ENCODE peak calls at places on chromosomes 1 and 21, in six cellular contexts. T is nephron progenitor cell, U is body of pancreas, P is A673, G is tibial nerve, J is esophagus squamous epithelium. M is an unnamed sample.

GRCh38 chr1:228781161-228781771 is 46.0 kb downstream of the RHOU start:
- DNase-seq in T (peak), U (no peak), P (peak), G (no peak), J (no peak), M (no peak)

GRCh38 chr1:117209094-117209493 is 1.6 kb downstream of the VTCN1 start:
- DNase-seq in T (no peak), U (peak), P (no peak), G (no peak), J (no peak), M (no peak)

GRCh38 chr1:25795227-25795626 is 4.8 kb upstream of the SELENON start:
- DNase-seq in T (no peak), U (no peak), P (no peak), G (no peak), J (no peak), M (no peak)

GRCh38 chr1:75130312-75130677 is 3.9 kb upstream of the LHX8 start:
- DNase-seq in T (no peak), U (no peak), P (no peak), G (no peak), J (no peak), M (peak)

GRCh38 chr1:21696931-21697330 is 27.8 kb upstream of the RAP1GAP start:
- DNase-seq in T (no peak), U (no peak), P (no peak), G (no peak), J (no peak), M (no peak)

GRCh38 chr21:31543191-31543590 is 116.3 kb upstream of the SOD1 start:
- DNase-seq in T (no peak), U (no peak), P (no peak), G (peak), J (no peak), M (no peak)

GRCh38 chr21:38326429-38326828 is 69.6 kb downstream of the KCNJ15 start:
- DNase-seq in T (no peak), U (no peak), P (no peak), G (no peak), J (no peak), M (no peak)

GRCh38 chr1:16155537-16156410 is at the start of gene EPHA2:
- DNase-seq in T (peak), U (peak), P (peak), G (peak), J (peak), M (peak)

GRCh38 chr21:42456457-42456856 is 39.6 kb downstream of the RSPH1 start:
- DNase-seq in T (no peak), U (no peak), P (peak), G (no peak), J (no peak), M (no peak)

GRCh38 chr1:3698660-3699408 is 46.5 kb downstream of the TP73 start:
- DNase-seq in T (no peak), U (no peak), P (no peak), G (no peak), J (no peak), M (no peak)

GRCh38 chr1:62809788-62810187 is 25.9 kb downstream of the ATG4C start:
- DNase-seq in T (no peak), U (no peak), P (no peak), G (no peak), J (no peak), M (no peak)

GRCh38 chr21:46081862-46082637 is 15.9 kb upstream of the COL6A2 start:
- DNase-seq in T (no peak), U (no peak), P (no peak), G (no peak), J (no peak), M (peak)

GRCh38 chr1:1081311-1082238 is 7.5 kb upstream of the RNF223 start:
- DNase-seq in T (no peak), U (peak), P (no peak), G (no peak), J (no peak), M (peak)

GRCh38 chr1:214830956-214831355 is 228.0 kb downstream of the CENPF start:
- DNase-seq in T (no peak), U (no peak), P (no peak), G (no peak), J (no peak), M (no peak)

GRCh38 chr1:161824618-161825017 is 58.5 kb downstream of the ATF6 start:
- DNase-seq in T (no peak), U (no peak), P (no peak), G (no peak), J (no peak), M (no peak)

GRCh38 chr1:243267346-243268283 is 11.8 kb downstream of the SDCCAG8 start:
- DNase-seq in T (no peak), U (no peak), P (no peak), G (no peak), J (no peak), M (no peak)

GRCh38 chr1:166813508-166814223 is 25.6 kb upstream of the POGK start:
- DNase-seq in T (no peak), U (no peak), P (no peak), G (no peak), J (no peak), M (no peak)

GRCh38 chr1:15429701-15430149 is 8.5 kb upstream of the CTRC start:
- DNase-seq in T (no peak), U (peak), P (no peak), G (no peak), J (no peak), M (no peak)

GRCh38 chr1:226722901-226723639 is 16.0 kb downstream of the ITPKB start:
- DNase-seq in T (no peak), U (no peak), P (no peak), G (no peak), J (no peak), M (no peak)

GRCh38 chr1:14479865-14480264 is 118.6 kb upstream of the KAZN start:
- DNase-seq in T (no peak), U (no peak), P (no peak), G (no peak), J (no peak), M (no peak)

GRCh38 chr1:6184083-6184783 is 4.1 kb upstream of the CHD5 start:
- DNase-seq in T (no peak), U (no peak), P (no peak), G (no peak), J (no peak), M (no peak)

GRCh38 chr1:909861-910310 is 13.8 kb upstream of the SAMD11 start:
- DNase-seq in T (no peak), U (no peak), P (peak), G (peak), J (no peak), M (no peak)

GRCh38 chr1:169110265-169110664 is 3.8 kb downstream of the ATP1B1 start:
- DNase-seq in T (no peak), U (no peak), P (no peak), G (no peak), J (no peak), M (no peak)

GRCh38 chr1:167221126-167221803 is 579 bp downstream of the POU2F1 start:
- DNase-seq in T (peak), U (no peak), P (no peak), G (no peak), J (no peak), M (no peak)

GRCh38 chr21:34647552-34647951 is 21.2 kb upstream of the CLIC6 start:
- DNase-seq in T (no peak), U (no peak), P (no peak), G (no peak), J (no peak), M (no peak)

GRCh38 chr1:181112071-181112929 is 23.8 kb downstream of the IER5 start:
- DNase-seq in T (no peak), U (peak), P (no peak), G (peak), J (no peak), M (no peak)

GRCh38 chr1:2575801-2576663 is 10.5 kb upstream of the PRXL2B start:
- DNase-seq in T (no peak), U (peak), P (no peak), G (no peak), J (no peak), M (no peak)

GRCh38 chr1:207997486-207998268 is 86.8 kb upstream of the CD34 start:
- DNase-seq in T (peak), U (peak), P (peak), G (peak), J (no peak), M (peak)

GRCh38 chr1:232950197-232950918 is at the start of gene NTPCR:
- DNase-seq in T (peak), U (peak), P (peak), G (peak), J (peak), M (peak)
- TF ChIP-seq CTCF in T (no peak), U (peak), P (no peak), G (peak), J (no peak), M (peak)

GRCh38 chr1:33738536-33738935 is 125.3 kb upstream of the HMGB4 start:
- DNase-seq in T (no peak), U (no peak), P (no peak), G (no peak), J (no peak), M (peak)

GRCh38 chr1:33738976-33739375 is 124.9 kb upstream of the HMGB4 start:
- DNase-seq in T (no peak), U (no peak), P (no peak), G (no peak), J (no peak), M (peak)

GRCh38 chr1:33741749-33742148 is 122.1 kb upstream of the HMGB4 start:
- DNase-seq in T (no peak), U (no peak), P (no peak), G (no peak), J (no peak), M (peak)

GRCh38 chr1:33742663-33743062 is 121.2 kb upstream of the HMGB4 start:
- DNase-seq in T (no peak), U (no peak), P (no peak), G (no peak), J (no peak), M (peak)

GRCh38 chr1:33740040-33740745 is 123.7 kb upstream of the HMGB4 start:
- DNase-seq in T (no peak), U (no peak), P (no peak), G (no peak), J (no peak), M (peak)
- TF ChIP-seq CTCF in T (no peak), U (no peak), P (no peak), G (no peak), J (no peak), M (no peak)

GRCh38 chr1:157377216-157377821 is 175.0 kb downstream of the FCRL5 start:
- DNase-seq in T (peak), U (peak), P (peak), G (no peak), J (no peak), M (no peak)
- TF ChIP-seq CTCF in T (peak), U (peak), P (peak), G (no peak), J (peak), M (peak)

DNA sequence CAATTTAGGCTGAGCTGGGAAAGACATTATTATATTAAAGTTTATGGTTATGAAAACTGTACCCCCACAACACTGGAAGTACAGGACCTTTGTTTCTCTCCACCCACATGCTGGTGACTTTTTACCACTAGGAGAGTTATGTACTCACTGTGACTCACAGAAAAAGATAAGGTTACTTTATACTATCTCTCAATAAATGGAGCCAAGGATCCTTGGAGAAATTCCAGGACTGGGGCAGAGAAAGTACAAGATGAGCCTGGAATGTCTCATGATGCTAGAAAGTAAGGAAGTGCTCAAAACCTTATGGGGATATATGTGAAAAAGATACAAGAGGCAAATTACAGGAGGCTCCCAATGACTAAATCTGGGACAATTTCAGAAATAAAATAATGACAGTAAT is 63.9 kb upstream of the C1orf105 start:
- DNase-seq in T (no peak), U (no peak), P (peak), G (no peak), J (no peak), M (no peak)
- TF ChIP-seq CTCF in T (no peak), U (no peak), P (no peak), G (no peak), J (no peak), M (no peak)

GRCh38 chr1:109671067-109671466 is 3.2 kb downstream of the GSTM2 start:
- DNase-seq in T (no peak), U (no peak), P (no peak), G (no peak), J (no peak), M (no peak)

GRCh38 chr1:109668123-109668800 is 405 bp downstream of the GSTM2 start:
- DNase-seq in T (no peak), U (peak), P (peak), G (no peak), J (no peak), M (no peak)

GRCh38 chr1:109669246-109669948 is 1.5 kb downstream of the GSTM2 start:
- DNase-seq in T (no peak), U (no peak), P (peak), G (no peak), J (no peak), M (no peak)

GRCh38 chr1:109664671-109665070 is 3.2 kb upstream of the GSTM2 start:
- DNase-seq in T (no peak), U (no peak), P (no peak), G (no peak), J (no peak), M (no peak)

GRCh38 chr1:109667452-109668122 is at the start of gene GSTM2:
- DNase-seq in T (peak), U (peak), P (peak), G (peak), J (peak), M (peak)
- TF ChIP-seq CTCF in T (no peak), U (no peak), P (no peak), G (no peak), J (no peak), M (no peak)

DNA sequence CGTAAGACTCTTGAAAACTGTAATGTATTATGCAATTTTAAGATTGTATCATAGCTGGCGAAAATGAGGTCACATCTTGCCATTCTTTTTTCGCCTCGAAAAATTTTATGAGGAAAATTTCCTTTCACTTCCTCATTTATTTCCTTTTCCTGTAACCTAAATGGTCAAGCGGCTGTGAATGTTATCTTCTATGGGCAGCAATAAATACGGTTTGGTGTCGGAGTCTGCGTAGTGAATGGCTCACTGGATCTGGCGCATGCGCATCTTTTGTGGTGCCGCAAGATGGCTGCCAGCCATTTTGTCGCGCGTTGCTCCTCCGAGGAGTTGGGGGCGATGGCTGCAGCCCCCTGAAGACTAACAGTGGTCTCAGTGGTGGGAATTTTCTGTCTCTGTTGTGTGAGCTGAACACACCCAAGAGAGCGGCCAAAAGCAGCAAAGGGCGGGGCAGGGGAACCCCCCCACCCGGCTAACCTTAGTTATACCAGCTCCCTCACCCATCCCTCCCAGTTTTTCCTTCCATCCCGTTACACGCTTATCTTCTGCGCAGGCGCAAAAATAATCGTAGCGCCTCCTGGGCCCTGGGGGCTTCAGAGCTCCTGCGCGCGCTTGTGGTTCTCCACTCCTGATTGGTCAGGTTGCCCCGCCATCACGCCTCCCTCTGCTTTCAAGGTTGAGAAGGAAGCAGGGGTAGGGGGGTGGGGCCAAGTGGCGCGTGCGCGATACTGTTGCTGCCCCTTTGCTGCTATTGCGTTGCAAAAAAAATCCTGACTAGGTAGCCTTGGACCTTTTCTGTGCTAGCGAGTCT is at the start of gene RPRD2:
- DNase-seq in T (peak), U (peak), P (peak), G (peak), J (peak), M (peak)
- TF ChIP-seq CTCF in T (no peak), U (peak), P (no peak), G (peak), J (no peak), M (no peak)

GRCh38 chr1:171929121-171929520 is 87.8 kb downstream of the DNM3 start:
- DNase-seq in T (no peak), U (no peak), P (no peak), G (no peak), J (no peak), M (no peak)
- TF ChIP-seq CTCF in T (peak), U (no peak), P (peak), G (no peak), J (no peak), M (no peak)

GRCh38 chr1:68379085-68379478 is 70.7 kb downstream of the RPE65 start:
- DNase-seq in T (no peak), U (no peak), P (peak), G (no peak), J (no peak), M (no peak)

GRCh38 chr1:68384872-68385390 is 64.8 kb downstream of the RPE65 start:
- DNase-seq in T (no peak), U (no peak), P (peak), G (no peak), J (no peak), M (no peak)

GRCh38 chr1:68383092-68383491 is 66.7 kb downstream of the RPE65 start:
- DNase-seq in T (no peak), U (no peak), P (no peak), G (no peak), J (no peak), M (no peak)

GRCh38 chr1:68378296-68379084 is 71.3 kb downstream of the RPE65 start:
- DNase-seq in T (no peak), U (no peak), P (peak), G (no peak), J (no peak), M (no peak)

DNA sequence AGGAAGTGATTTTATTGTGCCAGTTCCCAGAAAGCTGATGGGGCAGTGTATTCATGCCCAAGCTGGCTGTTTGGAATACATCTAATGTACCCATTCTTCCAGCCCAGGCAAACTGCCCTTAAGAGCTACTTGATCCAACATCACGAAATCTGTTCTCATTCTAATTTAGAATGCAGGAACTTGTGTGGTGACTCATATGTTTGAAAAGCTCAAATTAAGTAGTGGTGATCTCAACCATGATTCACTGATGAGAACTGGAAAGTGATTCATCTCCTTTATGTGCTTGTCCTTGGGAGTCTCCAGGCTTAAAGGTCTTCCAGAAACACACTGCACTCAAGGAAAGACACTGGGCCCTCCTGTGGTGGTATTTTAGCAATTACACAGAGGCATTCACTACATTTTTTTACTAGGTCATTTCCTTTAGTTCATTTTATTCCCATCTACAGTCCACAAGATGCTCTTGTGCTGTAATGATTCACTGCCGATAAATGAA is 65.4 kb downstream of the RPE65 start:
- DNase-seq in T (no peak), U (peak), P (peak), G (no peak), J (no peak), M (no peak)
- TF ChIP-seq CTCF in T (no peak), U (peak), P (peak), G (no peak), J (peak), M (peak)

GRCh38 chr1:36257375-36257767 is 33.1 kb downstream of the THRAP3 start:
- DNase-seq in T (no peak), U (no peak), P (no peak), G (no peak), J (no peak), M (no peak)

GRCh38 chr1:36256558-36257374 is 32.5 kb downstream of the THRAP3 start:
- DNase-seq in T (no peak), U (no peak), P (no peak), G (no peak), J (no peak), M (no peak)

GRCh38 chr1:36253463-36253862 is 29.2 kb downstream of the THRAP3 start:
- DNase-seq in T (no peak), U (no peak), P (peak), G (no peak), J (no peak), M (no peak)

DNA sequence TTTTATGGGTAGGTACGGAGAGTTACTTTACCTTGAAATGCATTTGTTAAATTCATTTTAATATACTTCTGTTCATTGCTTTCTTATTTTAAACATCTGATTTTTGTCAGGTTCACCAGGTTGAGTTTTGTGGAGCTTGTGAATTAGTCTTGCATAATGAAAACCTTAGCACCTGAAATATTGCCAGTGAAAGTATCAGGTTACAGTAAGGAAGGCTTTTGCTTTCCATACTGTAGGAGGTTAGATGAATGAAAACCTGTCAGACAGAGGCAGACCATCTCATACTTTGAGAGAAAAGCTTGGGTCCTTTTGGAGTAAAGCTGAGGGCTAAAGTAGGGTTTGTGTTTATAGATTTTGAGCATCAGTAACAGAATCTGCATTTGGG is 34.7 kb downstream of the THRAP3 start:
- DNase-seq in T (no peak), U (no peak), P (no peak), G (no peak), J (no peak), M (no peak)
- TF ChIP-seq CTCF in T (no peak), U (no peak), P (no peak), G (no peak), J (no peak), M (no peak)

GRCh38 chr1:32201011-32201855 is 838 bp downstream of the CCDC28B start:
- DNase-seq in T (peak), U (peak), P (peak), G (peak), J (peak), M (no peak)

GRCh38 chr1:32204943-32205361 is 519 bp upstream of the IQCC start:
- DNase-seq in T (no peak), U (no peak), P (no peak), G (no peak), J (no peak), M (no peak)

GRCh38 chr1:32208891-32209309 is at the start of gene DCDC2B:
- DNase-seq in T (no peak), U (peak), P (peak), G (no peak), J (no peak), M (no peak)

GRCh38 chr1:32208463-32208862 is 426 bp upstream of the DCDC2B start:
- DNase-seq in T (no peak), U (no peak), P (no peak), G (no peak), J (no peak), M (no peak)

GRCh38 chr1:32205401-32206370 is at the start of gene IQCC:
- DNase-seq in T (peak), U (peak), P (peak), G (peak), J (peak), M (peak)
- TF ChIP-seq CTCF in T (no peak), U (no peak), P (no peak), G (no peak), J (no peak), M (no peak)